ENCODE peak calls at places on chromosomes 13 and 19, in ten cellular contexts. A is transverse colon; C is colonic mucosa; T is gastrocnemius medialis; X is AG04450; O is left ventricle myocardium inferior; E is stomach; U is CD4-positive, alpha-beta T cell; R is uterus; J is cardiac muscle cell. V is an unnamed sample. For H3K9me3, the result is how much of the 10 kb centered on the place peaks cover.

GRCh38 chr13:65929436-65929835 is 1300.7 kb downstream of the PCDH9 start:
- DNase-seq in A (no peak), C (no peak), T (no peak), X (peak), O (no peak), E (no peak), U (no peak), R (no peak), J (no peak), V (no peak)

GRCh38 chr13:33072282-33072681 is 56.1 kb downstream of the KL start:
- DNase-seq in A (no peak), C (no peak), T (no peak), X (no peak), O (no peak), E (no peak), U (no peak), R (no peak), J (no peak), V (no peak)

GRCh38 chr19:45769821-45770191 is 754 bp upstream of the SIX5 start:
- DNase-seq in A (peak), C (peak), T (peak), X (no peak), O (no peak), E (peak), U (peak), R (peak), J (no peak), V (no peak)

GRCh38 chr13:60379837-60380236 is 17.2 kb upstream of the TDRD3 start:
- DNase-seq in A (no peak), C (no peak), T (no peak), X (no peak), O (no peak), E (no peak), U (no peak), R (no peak), J (no peak), V (no peak)

GRCh38 chr19:29524912-29525870 is 603 bp upstream of the VSTM2B start:
- DNase-seq in A (no peak), C (no peak), T (no peak), X (no peak), O (peak), E (no peak), U (no peak), R (no peak), J (no peak), V (no peak)

GRCh38 chr13:85148009-85148408 is 651.2 kb downstream of the SLITRK6 start:
- DNase-seq in A (no peak), C (no peak), T (no peak), X (no peak), O (no peak), E (no peak), U (no peak), R (no peak), J (peak), V (no peak)

GRCh38 chr13:84961023-84961422 is 838.2 kb downstream of the SLITRK6 start:
- DNase-seq in A (no peak), C (no peak), T (no peak), X (no peak), O (no peak), E (no peak), U (no peak), R (no peak), J (no peak), V (no peak)

GRCh38 chr19:33395561-33396550 is 22.3 kb downstream of the CEBPG start:
- DNase-seq in A (no peak), C (no peak), T (no peak), X (no peak), O (peak), E (peak), U (no peak), R (peak), J (no peak), V (no peak)

GRCh38 chr19:38047048-38047435 is 140.0 kb downstream of the SIPA1L3 start:
- DNase-seq in A (no peak), C (no peak), T (no peak), X (no peak), O (no peak), E (no peak), U (no peak), R (no peak), J (no peak), V (no peak)

GRCh38 chr19:2814426-2814825 is 5.2 kb upstream of the ZNF554 start:
- DNase-seq in A (no peak), C (no peak), T (no peak), X (no peak), O (no peak), E (no peak), U (no peak), R (no peak), J (no peak), V (no peak)

GRCh38 chr13:93183302-93183701 is 43.3 kb upstream of the GPC6 start:
- DNase-seq in A (no peak), C (no peak), T (no peak), X (no peak), O (no peak), E (no peak), U (no peak), R (no peak), J (no peak), V (no peak)

GRCh38 chr19:13905634-13906524 is at the start of the genes BRME1 and CC2D1A:
- DNase-seq in A (peak), C (peak), T (peak), X (peak), O (peak), E (peak), U (peak), R (peak), J (peak), V (peak)

GRCh38 chr19:38537071-38537847 is 80.5 kb downstream of the MAP4K1 start:
- DNase-seq in A (no peak), C (no peak), T (no peak), X (no peak), O (no peak), E (no peak), U (no peak), R (no peak), J (no peak), V (no peak)

GRCh38 chr13:19567820-19568534 is 6.6 kb upstream of the TPTE2 start:
- DNase-seq in A (no peak), C (no peak), T (no peak), X (no peak), O (no peak), E (no peak), U (no peak), R (no peak), J (no peak), V (no peak)
- H3K9me3 ChIP-seq in A (under half), C (under half), T (under half), X (under half), O (under half), E (under half), U (under half), R (under half), J (under half), V (under half)

GRCh38 chr13:23715762-23716235 is 145.6 kb downstream of the TNFRSF19 start:
- DNase-seq in A (no peak), C (no peak), T (no peak), X (no peak), O (no peak), E (peak), U (no peak), R (no peak), J (peak), V (no peak)
- TF ChIP-seq CTCF in A (no peak), C (no peak), T (no peak), X (no peak), O (peak), E (peak), U (no peak), R (peak), J (peak), V (no peak)

GRCh38 chr13:71028884-71029283 is 838.1 kb downstream of the DACH1 start:
- DNase-seq in A (no peak), C (no peak), T (no peak), X (no peak), O (no peak), E (no peak), U (no peak), R (no peak), J (no peak), V (no peak)
- H3K9me3 ChIP-seq in A (under half), C (under half), T (under half), X (under half), O (half or more), E (under half), U (under half), R (under half), J (under half), V (under half)

GRCh38 chr13:106416645-106417044 is 118.8 kb downstream of the EFNB2 start:
- DNase-seq in A (no peak), C (no peak), T (no peak), X (no peak), O (no peak), E (no peak), U (no peak), R (no peak), J (no peak), V (no peak)
- TF ChIP-seq CTCF in A (no peak), C (no peak), T (no peak), X (no peak), O (no peak), E (no peak), U (no peak), R (no peak), J (no peak), V (no peak)

DNA sequence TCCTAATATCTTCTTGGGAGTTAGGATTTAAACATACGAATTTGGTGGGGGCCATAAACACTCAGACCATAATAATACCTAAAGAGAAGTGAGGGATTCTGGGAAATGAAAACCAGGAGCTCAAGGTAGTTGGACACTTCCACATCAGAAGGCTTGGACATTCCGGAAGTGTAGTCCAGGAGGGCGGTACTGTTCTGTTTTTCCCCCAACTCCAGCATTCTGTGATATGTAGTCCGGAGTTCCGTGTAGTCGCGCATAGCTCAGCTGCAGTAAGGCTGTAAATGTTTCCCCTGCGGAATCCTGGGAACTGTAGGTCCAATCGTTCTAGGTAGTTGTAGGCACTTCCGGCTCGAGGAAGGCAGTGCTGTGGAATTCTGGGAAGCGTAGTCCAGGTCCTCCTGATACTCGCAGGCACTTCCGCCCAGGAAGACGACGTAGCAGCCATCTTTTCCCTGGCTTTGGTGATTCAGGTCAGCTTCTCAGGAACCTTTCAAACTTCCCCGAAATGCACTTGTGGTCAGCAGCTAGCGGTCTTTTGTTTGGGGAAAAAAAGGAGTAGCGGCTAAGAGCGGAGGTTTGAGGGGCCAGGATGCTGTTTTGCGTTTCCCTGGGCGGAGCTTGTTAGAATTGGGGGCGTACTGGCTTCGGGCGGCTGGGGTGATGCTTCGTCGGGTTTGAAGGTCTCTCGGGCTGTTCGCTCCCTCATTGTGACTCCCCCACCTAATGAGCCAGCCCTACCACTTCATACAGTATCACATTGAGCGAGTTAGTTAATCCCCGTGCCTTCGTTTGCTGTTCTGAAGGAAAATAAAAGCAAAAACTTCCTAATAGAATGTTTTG is at the start of gene ZNF226:
- DNase-seq in A (peak), C (peak), T (peak), X (peak), O (peak), E (peak), U (peak), R (peak), J (peak), V (peak)
- H3K9me3 ChIP-seq in A (under half), C (under half), T (under half), X (under half), O (half or more), E (under half), U (under half), R (under half), J (under half), V (half or more)

V was measured in ascending aorta.